ENCODE peak calls at places on chromosome 15, in five cellular contexts. Z is neural crest cell, D is WERI-Rb-1, H is GM10248, C is sigmoid colon. N is an unnamed sample.

GRCh38 chr15:90402806-90403205 is 14.8 kb downstream of the IQGAP1 start:
- DNase-seq in Z (no peak), H (no peak), D (no peak), C (no peak), N (no peak)

GRCh38 chr15:47196057-47196456 is 521.2 kb upstream of the SEMA6D start:
- DNase-seq in H (peak), D (peak), C (peak), Z (peak), N (peak)

GRCh38 chr15:79296583-79296982 is 14.1 kb downstream of the ANKRD34C start:
- DNase-seq in Z (no peak), H (no peak), C (no peak), D (peak), N (no peak)

GRCh38 chr15:42890161-42890913 is 30.2 kb downstream of the TTBK2 start:
- DNase-seq in H (no peak), D (no peak), Z (no peak), C (no peak), N (no peak)

GRCh38 chr15:67033012-67033411 is 32.4 kb upstream of the SMAD3 start:
- DNase-seq in Z (no peak), C (no peak), H (no peak), D (no peak), N (no peak)

GRCh38 chr15:94970831-94971230 is 739.5 kb downstream of the MCTP2 start:
- DNase-seq in H (no peak), Z (no peak), D (no peak), C (no peak), N (no peak)

GRCh38 chr15:57635300-57635944 is 43.7 kb downstream of the MYZAP start:
- DNase-seq in H (no peak), C (peak), D (no peak), Z (no peak), N (no peak)

GRCh38 chr15:50883903-50884302 is 24.6 kb upstream of the AP4E1 start:
- DNase-seq in H (peak), Z (no peak), C (no peak), D (no peak), N (no peak)

GRCh38 chr15:61640751-61641150 is 411.6 kb upstream of the RORA start:
- DNase-seq in D (no peak), H (no peak), C (no peak), Z (no peak), N (no peak)

GRCh38 chr15:66692391-66692790 is 9.6 kb upstream of the SMAD6 start:
- DNase-seq in H (no peak), D (no peak), Z (no peak), C (no peak), N (no peak)

GRCh38 chr15:40921949-40922607 is 7.1 kb upstream of the DLL4 start:
- DNase-seq in D (no peak), Z (no peak), H (no peak), C (no peak), N (no peak)

GRCh38 chr15:34436956-34437442 is 609 bp downstream of the GOLGA8A start:
- DNase-seq in H (peak), Z (peak), D (peak), C (no peak), N (peak)

GRCh38 chr15:83654379-83655236 is 685 bp downstream of the ADAMTSL3 start:
- DNase-seq in Z (no peak), D (peak), C (peak), H (no peak), N (no peak)

GRCh38 chr15:66165856-66166255 is 87.7 kb downstream of the MEGF11 start:
- DNase-seq in Z (no peak), H (no peak), C (no peak), D (no peak), N (no peak)

GRCh38 chr15:65101418-65101890 is 13.5 kb downstream of the UBAP1L start:
- DNase-seq in Z (peak), C (peak), H (peak), D (peak), N (peak)

GRCh38 chr15:101451886-101452285 is 37.6 kb downstream of the PCSK6 start:
- DNase-seq in C (no peak), Z (no peak), D (no peak), H (no peak), N (no peak)

GRCh38 chr15:54208786-54209185 is 230.5 kb downstream of the UNC13C start:
- DNase-seq in D (no peak), Z (no peak), C (no peak), H (no peak), N (no peak)

GRCh38 chr15:34583399-34584320 is at the start of gene GOLGA8B:
- DNase-seq in C (peak), Z (peak), H (peak), D (peak), N (peak)

GRCh38 chr15:82135645-82136044 is 89.8 kb upstream of the MEX3B start:
- DNase-seq in D (no peak), C (no peak), Z (no peak), H (no peak), N (no peak)

GRCh38 chr15:45641374-45641778 is 6.5 kb downstream of the SQOR start:
- DNase-seq in Z (no peak), D (no peak), C (peak), H (no peak), N (no peak)

GRCh38 chr15:40365624-40366023 is 7.6 kb downstream of the DISP2 start:
- DNase-seq in H (no peak), Z (no peak), C (no peak), D (no peak), N (no peak)

GRCh38 chr15:72099155-72099554 is 18.8 kb downstream of the MYO9A start:
- DNase-seq in C (no peak), Z (no peak), D (no peak), H (no peak), N (no peak)

GRCh38 chr15:33730815-33731214 is 237.5 kb upstream of the CHRM5 start:
- DNase-seq in Z (no peak), C (no peak), H (no peak), D (no peak), N (peak)

GRCh38 chr15:58771621-58772235 is 626 bp downstream of the MINDY2 start:
- DNase-seq in D (peak), Z (peak), C (peak), H (peak), N (peak)

GRCh38 chr15:45168751-45169551 is 18.8 kb downstream of the SHF start:
- DNase-seq in Z (no peak), C (no peak), H (no peak), D (peak), N (no peak)

GRCh38 chr15:52095597-52096262 is 16.8 kb downstream of the BCL2L10 start:
- DNase-seq in Z (no peak), H (no peak), C (no peak), D (no peak), N (no peak)

GRCh38 chr15:68542771-68543544 is 35.8 kb upstream of the CORO2B start:
- DNase-seq in D (no peak), Z (no peak), H (no peak), C (no peak), N (no peak)

GRCh38 chr15:80156176-80156720 is 3.4 kb downstream of the FAH start:
- DNase-seq in D (no peak), Z (no peak), C (no peak), H (no peak), N (no peak)

GRCh38 chr15:61828860-61829513 is 231.3 kb downstream of the VPS13C start:
- DNase-seq in H (no peak), D (no peak), Z (no peak), C (no peak), N (no peak)

GRCh38 chr15:89654847-89655805 is at the start of gene KIF7:
- DNase-seq in H (peak), C (peak), D (peak), Z (peak), N (peak)

GRCh38 chr15:80618666-80619481 is 76.2 kb upstream of the ABHD17C start:
- DNase-seq in D (no peak), Z (no peak), H (no peak), C (no peak), N (no peak)

GRCh38 chr15:81304226-81304625 is 19.7 kb downstream of the STARD5 start:
- DNase-seq in C (no peak), D (no peak), Z (no peak), H (no peak), N (no peak)

GRCh38 chr15:35254052-35254451 is 169.0 kb upstream of the NANOGP8 start:
- DNase-seq in H (no peak), Z (no peak), C (no peak), D (no peak), N (no peak)

GRCh38 chr15:38378162-38378560 is 75.8 kb upstream of the FAM98B start:
- DNase-seq in D (no peak), Z (no peak), C (peak), H (no peak), N (no peak)

GRCh38 chr15:34879112-34879511 is 83.8 kb upstream of the ACTC1 start:
- DNase-seq in C (no peak), H (no peak), Z (no peak), D (no peak), N (no peak)

DNA sequence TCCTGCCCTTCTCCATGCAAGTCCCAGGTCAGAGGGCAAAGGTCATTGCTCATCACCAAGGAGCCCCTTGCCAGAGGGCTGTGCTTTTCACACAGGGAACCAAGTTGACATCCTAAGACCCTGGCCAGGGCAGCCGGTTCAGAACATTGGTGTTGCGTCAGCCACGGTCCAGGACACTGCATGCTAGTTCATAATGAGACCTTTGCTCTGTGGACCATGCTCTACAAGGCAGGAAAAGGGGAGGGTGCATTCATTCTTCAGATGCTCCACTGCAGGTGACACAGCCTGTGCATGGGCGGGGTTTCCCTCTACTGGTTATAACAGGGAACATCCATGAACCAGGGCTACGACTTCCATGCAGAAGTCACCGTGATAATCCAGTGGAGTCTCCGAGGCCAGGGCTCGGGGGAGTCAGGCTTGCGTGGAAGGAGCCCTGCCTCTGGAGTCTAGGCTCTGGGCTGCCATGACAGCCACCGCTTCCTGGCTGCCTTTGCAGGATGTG is 81.6 kb downstream of the OCA2 start:
- DNase-seq in D (peak), C (no peak), Z (no peak), H (no peak), N (no peak)
- TF ChIP-seq CTCF in D (peak), C (no peak), Z (peak), H (no peak), N (no peak)

DNA sequence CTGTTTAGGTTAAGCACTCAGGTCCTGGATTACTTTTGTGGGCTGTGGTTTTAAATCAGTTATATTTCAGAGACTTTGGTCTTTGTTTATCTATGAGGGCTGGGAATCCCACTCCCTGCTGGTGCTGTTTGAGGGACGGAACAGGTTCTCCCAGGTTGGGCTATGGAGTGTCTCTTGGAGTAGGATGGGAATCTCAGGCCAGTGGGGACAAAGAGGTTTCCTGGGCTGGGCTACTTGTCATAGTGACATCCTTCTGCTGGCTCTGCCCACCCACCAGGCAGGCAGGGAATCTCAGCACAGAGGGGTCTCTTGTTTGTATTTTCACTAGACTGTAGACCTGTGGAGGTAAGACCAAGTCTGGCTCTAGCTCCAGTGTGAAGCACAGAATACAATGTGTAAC is 47.2 kb upstream of the UBE3A start:
- DNase-seq in D (no peak), H (no peak), C (no peak), Z (no peak), N (no peak)
- TF ChIP-seq CTCF in D (no peak), H (no peak), C (no peak), Z (no peak), N (no peak)

DNA sequence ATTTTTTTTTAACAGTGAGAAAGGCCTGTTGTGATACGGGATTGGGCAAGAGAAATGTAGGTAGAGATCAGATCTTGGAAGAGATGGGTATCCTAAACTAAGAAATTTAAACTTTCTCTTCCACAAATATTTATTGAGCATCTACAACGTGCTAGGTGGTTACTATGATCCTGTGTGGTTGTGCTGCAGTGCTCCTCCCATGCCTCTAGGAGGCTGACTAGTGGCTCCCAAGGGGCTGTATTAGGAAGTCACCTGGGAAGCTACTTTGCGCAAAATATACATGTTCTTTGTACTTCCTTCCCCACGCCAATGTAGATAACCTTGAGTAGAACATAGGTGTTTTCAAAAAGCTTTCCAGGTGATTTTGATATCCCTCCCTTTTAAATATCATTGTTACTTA is 27.2 kb downstream of the USP3 start:
- DNase-seq in D (no peak), H (no peak), C (no peak), Z (no peak), N (no peak)
- TF ChIP-seq CTCF in D (no peak), H (no peak), C (no peak), Z (peak), N (peak)

DNA sequence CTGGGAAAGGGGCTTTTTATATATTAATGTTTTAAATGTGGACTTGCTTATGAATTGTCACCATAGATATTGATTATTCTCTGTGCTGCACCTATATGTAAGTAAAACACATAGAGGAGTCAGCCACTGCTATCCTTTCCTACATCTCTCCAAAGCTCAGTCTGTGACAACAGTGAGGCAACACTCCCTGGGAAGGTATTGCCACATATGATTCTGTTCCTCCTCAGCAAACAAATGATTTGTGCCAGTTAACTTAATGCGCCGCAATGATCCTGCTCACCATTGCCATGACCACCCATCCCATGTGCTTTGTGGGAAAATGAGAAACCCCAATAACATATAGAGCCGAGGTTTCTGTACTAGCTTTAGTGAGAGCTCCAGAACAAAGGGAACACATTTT is 75.1 kb upstream of the FBN1 start:
- DNase-seq in Z (no peak), H (no peak), D (no peak), C (peak), N (no peak)
- TF ChIP-seq CTCF in Z (no peak), H (no peak), D (no peak), C (no peak), N (no peak)

GRCh38 chr15:55562601-55563000 is 25.5 kb downstream of the PYGO1 start:
- DNase-seq in H (no peak), D (no peak), C (no peak), Z (no peak), N (no peak)

DNA sequence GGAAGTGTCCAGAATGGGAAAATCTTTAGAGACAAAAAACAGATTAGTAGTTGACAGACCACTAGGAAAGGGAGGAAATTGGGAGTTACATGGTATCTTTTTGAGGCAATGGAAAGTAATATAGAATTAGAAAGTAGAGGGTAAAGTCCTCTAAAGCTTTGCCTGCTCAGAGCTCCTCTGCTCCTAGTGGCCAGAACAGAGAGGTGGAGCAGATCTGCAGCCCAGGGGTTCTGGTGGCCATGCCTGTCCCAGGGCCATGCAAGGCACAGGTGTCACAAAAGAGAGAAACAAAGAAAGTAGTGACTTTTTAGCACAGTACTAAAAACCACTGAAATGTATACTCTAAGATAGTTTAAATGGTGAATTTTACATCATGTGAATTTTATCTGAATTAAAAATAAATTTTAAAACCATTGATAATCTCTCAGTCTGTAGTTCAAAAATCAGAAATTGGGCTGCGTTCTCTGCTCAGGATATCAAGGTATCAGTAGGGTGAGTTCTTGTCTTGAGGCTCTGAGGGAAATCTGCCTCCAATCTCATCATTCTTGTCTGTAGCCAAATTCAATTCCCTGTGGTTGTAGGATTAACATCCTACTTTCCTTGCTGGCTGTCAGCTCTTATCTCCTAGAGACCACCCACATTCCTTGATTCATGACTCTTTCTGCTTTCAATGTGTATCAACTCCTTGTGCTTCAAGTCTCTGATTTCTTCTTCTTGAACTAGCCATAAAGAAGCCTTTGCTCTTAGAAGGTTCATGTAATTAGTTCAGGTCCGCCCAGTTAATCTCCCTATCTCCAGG is 23.6 kb downstream of the PYGO1 start:
- DNase-seq in H (no peak), Z (no peak), C (no peak), D (no peak), N (no peak)
- TF ChIP-seq CTCF in H (no peak), Z (peak), C (no peak), D (peak), N (no peak)

GRCh38 chr15:99361541-99362185 is 110.4 kb downstream of the LRRC28 start:
- DNase-seq in C (no peak), Z (no peak), H (no peak), D (no peak), N (no peak)
- TF ChIP-seq CTCF in C (no peak), Z (peak), H (no peak), D (peak), N (no peak)

GRCh38 chr15:86213420-86213819 is 133.7 kb downstream of the AGBL1 start:
- DNase-seq in C (no peak), Z (no peak), H (no peak), D (no peak), N (no peak)
- TF ChIP-seq CTCF in C (no peak), Z (peak), H (no peak), D (peak), N (no peak)

GRCh38 chr15:70710714-70711113 is 52.6 kb downstream of the UACA start:
- DNase-seq in H (no peak), C (no peak), D (no peak), Z (no peak), N (no peak)

GRCh38 chr15:70715840-70716510 is 47.4 kb downstream of the UACA start:
- DNase-seq in Z (no peak), H (no peak), D (no peak), C (no peak), N (no peak)

GRCh38 chr15:70717237-70717793 is 46.0 kb downstream of the UACA start:
- DNase-seq in C (no peak), D (no peak), H (no peak), Z (no peak), N (no peak)

GRCh38 chr15:70713547-70714414 is 49.6 kb downstream of the UACA start:
- DNase-seq in D (no peak), C (no peak), H (no peak), Z (no peak), N (no peak)

DNA sequence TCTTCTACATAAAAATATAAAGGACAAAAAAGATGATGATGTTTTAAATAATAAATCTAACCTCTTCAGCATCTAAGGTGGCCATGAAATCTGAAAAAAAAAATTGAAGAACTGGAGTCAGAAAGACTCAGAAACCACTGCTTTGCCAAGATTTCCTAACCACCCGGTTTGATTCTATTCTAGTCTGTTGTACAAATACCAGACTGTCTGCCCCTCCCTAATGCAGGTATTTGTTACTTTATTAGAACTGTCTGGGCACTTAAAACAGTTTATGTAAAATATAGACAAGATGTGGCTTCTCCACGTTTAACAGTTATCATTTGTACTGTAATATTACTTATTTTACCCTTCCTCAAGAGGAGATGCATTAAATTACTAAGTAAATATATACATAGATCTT is 48.8 kb downstream of the UACA start:
- DNase-seq in H (no peak), C (no peak), D (no peak), Z (no peak), N (no peak)
- TF ChIP-seq CTCF in H (no peak), C (no peak), D (no peak), Z (no peak), N (no peak)

N was measured in GM20000.